ENCODE peak calls at places on chromosomes 7 and 10, in five cellular contexts. J, L, G, R and C are unnamed samples. For H3K4me1 and H3K27me3, the result is how much of the 10 kb centered on the place peaks cover.

GRCh38 chr7:4791738-4792536 is 16.5 kb downstream of the AP5Z1 start:
- DNase-seq in J (peak), L (peak), G (peak), R (peak), C (peak)

GRCh38 chr7:142898377-142899235 is 13.1 kb upstream of the TRPV6 start:
- DNase-seq in J (no peak), L (peak), G (no peak), R (no peak), C (peak)

GRCh38 chr10:18233775-18234174 is 93.6 kb downstream of the CACNB2 start:
- DNase-seq in J (peak), L (peak), G (no peak), R (peak), C (no peak)

GRCh38 chr7:116097365-116098009 is 66.9 kb upstream of the TFEC start:
- DNase-seq in J (no peak), L (no peak), G (no peak), R (no peak), C (no peak)

GRCh38 chr7:37411444-37412034 is 37.1 kb downstream of the ELMO1 start:
- DNase-seq in J (no peak), L (no peak), G (no peak), R (no peak), C (no peak)

GRCh38 chr10:116689744-116690143 is 52.6 kb downstream of the HSPA12A start:
- DNase-seq in J (no peak), L (no peak), G (no peak), R (no peak), C (no peak)

GRCh38 chr10:49500420-49500819 is 38.5 kb downstream of the ERCC6 start:
- DNase-seq in J (no peak), L (no peak), G (no peak), R (no peak), C (no peak)

GRCh38 chr7:30626984-30627383 is 32.3 kb downstream of the GARS1 start:
- DNase-seq in J (no peak), L (no peak), G (no peak), R (no peak), C (no peak)

GRCh38 chr10:67772894-67773511 is 65.0 kb downstream of the DNAJC12 start:
- DNase-seq in J (no peak), L (no peak), G (no peak), R (no peak), C (no peak)

GRCh38 chr10:33114451-33114944 is 156.5 kb upstream of the ITGB1 start:
- DNase-seq in J (no peak), L (no peak), G (no peak), R (no peak), C (no peak)
- H3K4me1 ChIP-seq in J (under half), L (under half), G (under half), R (under half), C (under half)

GRCh38 chr10:117830832-117831231 is 215.9 kb downstream of the RAB11FIP2 start:
- DNase-seq in J (no peak), L (no peak), G (no peak), R (peak), C (no peak)
- H3K27me3 ChIP-seq in J (under half), L (under half), G (under half), R (half or more), C (under half)

GRCh38 chr7:101589976-101590662 is 39.0 kb downstream of the MYL10 start:
- DNase-seq in J (no peak), L (no peak), G (no peak), R (no peak), C (no peak)

GRCh38 chr7:101591504-101591903 is 37.6 kb downstream of the MYL10 start:
- DNase-seq in J (no peak), L (no peak), G (no peak), R (no peak), C (no peak)

GRCh38 chr7:101589052-101589451 is 40.0 kb downstream of the MYL10 start:
- DNase-seq in J (no peak), L (no peak), G (no peak), R (no peak), C (no peak)

GRCh38 chr7:101588131-101588935 is 40.8 kb downstream of the MYL10 start:
- DNase-seq in J (no peak), L (no peak), G (no peak), R (no peak), C (no peak)

DNA sequence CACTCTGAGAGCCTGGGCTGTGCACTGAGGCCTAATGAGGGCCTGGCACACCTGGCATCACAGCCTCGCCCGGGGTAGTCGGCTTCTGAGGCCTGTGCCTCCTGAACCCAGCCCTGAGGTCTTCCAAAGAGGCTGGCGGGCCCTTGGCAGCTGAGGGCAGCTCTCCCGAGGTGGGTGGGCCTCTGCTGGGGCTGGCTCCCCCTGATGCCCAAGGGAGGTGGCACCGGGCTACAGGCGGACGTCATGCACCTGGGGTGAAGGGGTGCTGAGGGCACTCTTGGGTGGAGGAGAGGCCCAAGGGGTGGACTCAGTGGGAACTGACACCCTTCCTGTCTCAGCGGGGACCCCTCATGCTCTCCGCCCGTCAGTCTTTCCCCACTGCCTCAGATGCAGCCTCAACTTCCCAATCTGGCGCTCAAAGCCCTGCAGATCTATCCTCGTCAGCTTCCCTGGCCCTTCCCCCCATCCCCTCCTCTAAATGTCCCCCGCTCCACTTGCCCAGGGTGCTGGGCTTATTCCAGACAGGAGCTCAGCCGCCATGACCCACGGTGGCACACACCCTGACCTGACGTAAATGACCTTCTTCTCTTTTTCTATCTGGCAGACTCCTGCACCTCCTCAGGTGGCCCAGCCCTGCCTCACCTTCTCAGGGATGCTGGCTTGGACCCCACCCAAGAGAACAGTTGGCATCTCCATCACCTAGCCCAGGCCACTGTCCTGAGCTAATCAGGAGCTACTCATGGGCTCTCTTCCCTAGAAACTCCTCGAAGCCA is 38.2 kb downstream of the MYL10 start:
- DNase-seq in J (no peak), L (no peak), G (no peak), R (no peak), C (no peak)
- H3K4me1 ChIP-seq in J (under half), L (under half), G (under half), R (under half), C (under half)

GRCh38 chr7:131905574-131905973 is 349.1 kb upstream of the PODXL start:
- DNase-seq in J (no peak), L (no peak), G (no peak), R (no peak), C (no peak)

GRCh38 chr7:131904750-131905327 is 348.4 kb upstream of the PODXL start:
- DNase-seq in J (no peak), L (no peak), G (no peak), R (no peak), C (no peak)

GRCh38 chr7:131911112-131911511 is 354.7 kb upstream of the PODXL start:
- DNase-seq in J (no peak), L (no peak), G (no peak), R (no peak), C (no peak)

GRCh38 chr7:131908719-131909118 is 352.3 kb upstream of the PODXL start:
- DNase-seq in J (no peak), L (no peak), G (no peak), R (no peak), C (no peak)

DNA sequence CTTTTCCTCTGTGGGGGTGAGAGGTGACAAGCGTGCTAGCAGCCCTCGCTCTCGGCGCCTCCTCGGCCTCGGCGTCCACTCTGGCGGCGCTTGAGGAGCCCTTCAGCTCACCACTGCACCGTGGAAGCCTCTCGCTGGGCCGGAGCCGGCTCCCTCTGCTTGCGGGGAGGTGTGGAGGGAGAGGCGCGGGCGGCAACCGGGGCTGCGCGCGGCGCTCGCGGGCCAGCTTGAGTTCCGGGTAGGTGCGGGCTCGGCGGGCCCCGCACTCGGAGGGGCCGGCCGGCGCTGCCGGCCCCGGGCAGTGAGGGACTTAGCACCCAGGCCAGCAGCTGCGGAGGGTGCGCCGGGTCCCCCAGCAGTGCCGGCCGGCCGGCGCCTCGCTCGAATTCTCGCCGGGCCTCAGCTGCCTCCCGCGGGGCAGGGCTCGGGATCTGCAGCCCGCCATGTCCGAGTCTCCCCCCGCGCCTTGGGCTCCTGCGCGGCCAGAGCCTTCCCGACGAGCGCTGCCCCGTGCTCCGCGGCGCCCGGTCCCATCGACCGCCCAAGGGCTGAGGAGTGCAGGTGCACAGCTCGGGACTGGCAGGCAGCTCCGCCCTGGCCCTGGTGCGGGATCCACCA is 352.8 kb upstream of the PODXL start:
- DNase-seq in J (no peak), L (no peak), G (no peak), R (no peak), C (no peak)
- H3K27me3 ChIP-seq in J (under half), L (under half), G (under half), R (under half), C (half or more)

GRCh38 chr10:110446277-110446676 is 51.4 kb upstream of the DUSP5 start:
- DNase-seq in J (no peak), L (no peak), G (no peak), R (no peak), C (no peak)
- H3K4me1 ChIP-seq in J (under half), L (under half), G (under half), R (under half), C (under half)

GRCh38 chr7:54546986-54547314 is 4.8 kb downstream of the VSTM2A start:
- DNase-seq in J (no peak), L (no peak), G (no peak), R (no peak), C (no peak)

GRCh38 chr7:54542920-54543539 is 855 bp downstream of the VSTM2A start:
- DNase-seq in J (no peak), L (no peak), G (no peak), R (peak), C (no peak)

GRCh38 chr7:54544356-54545240 is 2.4 kb downstream of the VSTM2A start:
- DNase-seq in J (no peak), L (no peak), G (no peak), R (no peak), C (no peak)

GRCh38 chr7:54546081-54546985 is 4.2 kb downstream of the VSTM2A start:
- DNase-seq in J (no peak), L (no peak), G (no peak), R (peak), C (no peak)

GRCh38 chr7:54545241-54545563 is 3.0 kb downstream of the VSTM2A start:
- DNase-seq in J (no peak), L (no peak), G (no peak), R (no peak), C (no peak)
- H3K27me3 ChIP-seq in J (under half), L (under half), G (under half), R (half or more), C (half or more)

GRCh38 chr7:131107343-131108211 is 220.1 kb upstream of the MKLN1 start:
- DNase-seq in J (peak), L (peak), G (peak), R (peak), C (peak)
- H3K4me1 ChIP-seq in J (under half), L (under half), G (under half), R (under half), C (half or more)

GRCh38 chr7:99768471-99768870 is 15.5 kb downstream of the CYP3A4 start:
- DNase-seq in J (no peak), L (no peak), G (no peak), R (no peak), C (no peak)
- H3K27me3 ChIP-seq in J (under half), L (under half), G (under half), R (under half), C (under half)

GRCh38 chr7:100465299-100465698 is 1.2 kb upstream of the SPACDR start:
- DNase-seq in J (no peak), L (no peak), G (no peak), R (no peak), C (no peak)

GRCh38 chr7:100467638-100468373 is 3.7 kb upstream of the SPACDR start:
- DNase-seq in J (no peak), L (no peak), G (no peak), R (no peak), C (no peak)

GRCh38 chr7:100464791-100465190 is 731 bp upstream of the SPACDR start:
- DNase-seq in J (no peak), L (no peak), G (no peak), R (no peak), C (no peak)

GRCh38 chr7:100465702-100466311 is 1.7 kb upstream of the SPACDR start:
- DNase-seq in J (peak), L (peak), G (peak), R (peak), C (peak)

GRCh38 chr7:100466830-100467605 is 3.0 kb upstream of the SPACDR start:
- DNase-seq in J (no peak), L (no peak), G (no peak), R (no peak), C (no peak)
- H3K4me1 ChIP-seq in J (under half), L (under half), G (under half), R (under half), C (under half)